ENCODE peak calls at places on chromosomes 1 and 21, in six cellular contexts. D is neuronal stem cell, R is mesendoderm, Y is H9, C is IMR-90, E is H1. V is an unnamed sample.

GRCh38 chr1:201399352-201400126 is 415 bp upstream of the LAD1 start:
- DNase-seq in D (no peak), R (peak), Y (peak), C (no peak), E (peak), V (no peak)

GRCh38 chr1:35511305-35511704 is 45.9 kb downstream of the KIAA0319L start:
- DNase-seq in D (no peak), R (no peak), Y (no peak), C (no peak), E (no peak), V (no peak)

GRCh38 chr1:101632548-101633256 is 364.0 kb downstream of the OLFM3 start:
- DNase-seq in D (no peak), R (peak), Y (no peak), C (no peak), E (no peak), V (no peak)

GRCh38 chr1:59498640-59499039 is 201.7 kb downstream of the FGGY start:
- DNase-seq in D (no peak), R (no peak), Y (no peak), C (no peak), E (no peak), V (peak)

GRCh38 chr1:211259596-211260126 is 495 bp downstream of the RCOR3 start:
- DNase-seq in D (no peak), R (no peak), Y (no peak), C (no peak), E (no peak), V (no peak)

GRCh38 chr21:33254766-33255165 is 11.4 kb upstream of the IL10RB start:
- DNase-seq in D (no peak), R (no peak), Y (no peak), C (no peak), E (no peak), V (no peak)

GRCh38 chr1:184025242-184025675 is 12.3 kb downstream of the COLGALT2 start:
- DNase-seq in D (no peak), R (peak), Y (no peak), C (peak), E (no peak), V (peak)

GRCh38 chr1:183178490-183178889 is 7.6 kb upstream of the LAMC2 start:
- DNase-seq in D (no peak), R (no peak), Y (no peak), C (no peak), E (no peak), V (no peak)

GRCh38 chr1:67675800-67676199 is 9.2 kb upstream of the GADD45A start:
- DNase-seq in D (no peak), R (no peak), Y (no peak), C (peak), E (no peak), V (no peak)

GRCh38 chr1:160219062-160219929 is 14.1 kb downstream of the PEA15 start:
- DNase-seq in D (no peak), R (peak), Y (peak), C (peak), E (no peak), V (peak)

GRCh38 chr1:206875752-206876380 is 10.4 kb downstream of the IL20 start:
- DNase-seq in D (no peak), R (no peak), Y (no peak), C (no peak), E (no peak), V (no peak)

GRCh38 chr21:31898898-31899630 is 26.2 kb downstream of the HUNK start:
- DNase-seq in D (no peak), R (no peak), Y (no peak), C (no peak), E (no peak), V (peak)

GRCh38 chr1:230568008-230568407 is 74.3 kb upstream of the COG2 start:
- DNase-seq in D (no peak), R (peak), Y (peak), C (peak), E (peak), V (peak)

GRCh38 chr21:14734191-14734590 is 188.1 kb upstream of the SAMSN1 start:
- DNase-seq in D (no peak), R (no peak), Y (no peak), C (no peak), E (no peak), V (no peak)

GRCh38 chr1:33234588-33234990 is 21.7 kb upstream of the ZNF362 start:
- DNase-seq in D (no peak), R (peak), Y (no peak), C (no peak), E (peak), V (no peak)

GRCh38 chr1:7585216-7585907 is 185.7 kb upstream of the VAMP3 start:
- DNase-seq in D (no peak), R (no peak), Y (no peak), C (no peak), E (no peak), V (no peak)

GRCh38 chr1:8121261-8122159 is 95.4 kb upstream of the ERRFI1 start:
- DNase-seq in D (no peak), R (peak), Y (peak), C (peak), E (no peak), V (peak)

GRCh38 chr1:27618341-27619067 is 14.6 kb upstream of the AHDC1 start:
- DNase-seq in D (no peak), R (no peak), Y (no peak), C (no peak), E (no peak), V (no peak)

GRCh38 chr1:60171793-60172192 is 98.2 kb upstream of the C1orf87 start:
- DNase-seq in D (no peak), R (no peak), Y (no peak), C (peak), E (no peak), V (peak)

GRCh38 chr1:966603-967295 is 467 bp downstream of the PLEKHN1 start:
- DNase-seq in D (peak), R (peak), Y (peak), C (peak), E (peak), V (peak)

GRCh38 chr1:1852619-1853414 is 38.1 kb downstream of the GNB1 start:
- DNase-seq in D (no peak), R (no peak), Y (no peak), C (no peak), E (no peak), V (no peak)

GRCh38 chr1:15336866-15337265 is 72.8 kb upstream of the EFHD2 start:
- DNase-seq in D (no peak), R (no peak), Y (no peak), C (no peak), E (no peak), V (no peak)

GRCh38 chr1:67614511-67614934 is 70.5 kb upstream of the GADD45A start:
- DNase-seq in D (no peak), R (no peak), Y (no peak), C (peak), E (no peak), V (peak)

GRCh38 chr1:31745898-31746668 is 18.1 kb downstream of the ADGRB2 start:
- DNase-seq in D (no peak), R (no peak), Y (no peak), C (no peak), E (no peak), V (no peak)

GRCh38 chr21:41438425-41439113 is 12.5 kb downstream of the MX1 start:
- DNase-seq in D (no peak), R (no peak), Y (no peak), C (no peak), E (peak), V (no peak)

GRCh38 chr1:226654046-226654445 is 85.0 kb downstream of the ITPKB start:
- DNase-seq in D (peak), R (peak), Y (peak), C (peak), E (no peak), V (peak)

GRCh38 chr1:23216771-23217420 is 406 bp downstream of the HTR1D start:
- DNase-seq in D (peak), R (no peak), Y (peak), C (no peak), E (peak), V (no peak)

GRCh38 chr1:147720557-147720956 is 39.8 kb downstream of the GJA5 start:
- DNase-seq in D (no peak), R (no peak), Y (peak), C (no peak), E (no peak), V (no peak)

GRCh38 chr1:78292361-78292760 is 198.4 kb upstream of the PTGFR start:
- DNase-seq in D (no peak), R (no peak), Y (no peak), C (peak), E (no peak), V (peak)

GRCh38 chr1:208430220-208430619 is 186.0 kb upstream of the PLXNA2 start:
- DNase-seq in D (no peak), R (peak), Y (no peak), C (no peak), E (no peak), V (no peak)

GRCh38 chr1:84143796-84144565 is at the start of gene PRKACB:
- DNase-seq in D (no peak), R (no peak), Y (no peak), C (peak), E (no peak), V (peak)

GRCh38 chr1:213376862-213377372 is 325.9 kb downstream of the RPS6KC1 start:
- DNase-seq in D (no peak), R (peak), Y (no peak), C (no peak), E (no peak), V (no peak)

GRCh38 chr1:93670141-93670540 is 11.5 kb downstream of the BCAR3 start:
- DNase-seq in D (no peak), R (no peak), Y (no peak), C (peak), E (no peak), V (peak)

GRCh38 chr1:93595266-93595665 is 86.4 kb downstream of the BCAR3 start:
- DNase-seq in D (no peak), R (no peak), Y (no peak), C (peak), E (no peak), V (peak)

GRCh38 chr1:1163538-1164070 is 10.1 kb upstream of the TTLL10 start:
- DNase-seq in D (no peak), R (no peak), Y (no peak), C (no peak), E (no peak), V (no peak)

GRCh38 chr1:46364612-46365011 is 24.0 kb downstream of the NSUN4 start:
- DNase-seq in D (no peak), R (no peak), Y (no peak), C (peak), E (no peak), V (no peak)

GRCh38 chr1:217393901-217394300 is 237.0 kb downstream of the GPATCH2 start:
- DNase-seq in D (peak), R (peak), Y (no peak), C (no peak), E (no peak), V (no peak)

GRCh38 chr1:78274814-78275213 is 216.0 kb upstream of the PTGFR start:
- DNase-seq in D (no peak), R (no peak), Y (no peak), C (peak), E (no peak), V (peak)

GRCh38 chr1:26338670-26339069 is 15.3 kb downstream of the CRYBG2 start:
- DNase-seq in D (no peak), R (no peak), Y (no peak), C (no peak), E (no peak), V (no peak)

GRCh38 chr1:26337206-26337535 is 16.8 kb downstream of the CRYBG2 start:
- DNase-seq in D (no peak), R (no peak), Y (no peak), C (no peak), E (no peak), V (no peak)

GRCh38 chr1:26335774-26336476 is 18.0 kb downstream of the CRYBG2 start:
- DNase-seq in D (no peak), R (no peak), Y (no peak), C (no peak), E (no peak), V (no peak)

GRCh38 chr1:26336477-26337205 is 17.3 kb downstream of the CRYBG2 start:
- DNase-seq in D (peak), R (peak), Y (peak), C (no peak), E (peak), V (no peak)

DNA sequence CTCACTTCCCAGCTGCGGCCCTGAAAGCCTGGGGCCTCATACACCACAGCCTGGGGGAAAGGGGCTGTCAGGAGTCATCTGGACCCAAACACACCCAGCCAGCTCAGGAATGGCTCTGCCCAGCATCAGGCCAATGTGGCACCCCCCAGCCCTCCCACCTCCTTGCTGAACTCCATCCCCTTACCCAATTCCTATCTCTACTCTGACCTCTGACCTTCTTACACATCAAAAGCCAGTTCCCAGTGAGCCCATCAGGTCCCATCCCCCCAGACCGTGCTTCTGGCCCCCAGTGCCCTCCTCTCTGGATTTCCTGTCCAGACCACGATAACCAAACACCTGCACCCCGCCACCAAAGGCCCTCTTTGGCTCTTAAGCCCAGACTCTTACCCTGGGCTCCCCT is 16.3 kb downstream of the CRYBG2 start:
- DNase-seq in D (no peak), R (no peak), Y (peak), C (no peak), E (no peak), V (no peak)
- H2BK15ac ChIP-seq in D (peak), R (no peak), Y (no peak), C (no peak), E (no peak), V (no peak)

DNA sequence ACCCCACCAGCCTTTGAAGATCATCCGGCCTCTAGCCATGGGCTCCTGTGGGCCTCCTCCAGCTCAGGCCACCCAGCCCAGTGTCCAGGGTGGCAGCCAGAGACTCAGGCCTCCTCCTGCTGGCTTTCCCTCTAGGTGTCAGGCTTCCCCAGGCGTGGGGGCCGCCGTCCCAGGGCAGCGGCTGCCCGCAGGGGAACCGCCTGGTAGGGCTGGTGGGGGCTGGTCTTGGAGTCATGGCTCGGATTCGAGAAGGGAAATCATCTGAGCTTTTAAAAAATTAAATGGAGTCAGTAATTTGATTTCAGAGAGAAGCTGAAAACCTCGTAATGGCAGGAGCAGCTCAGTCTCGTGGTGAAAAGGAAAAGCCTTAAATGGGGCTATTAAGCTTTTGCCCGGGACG is 66.5 kb upstream of the TARDBP start:
- DNase-seq in D (no peak), R (no peak), Y (no peak), C (no peak), E (no peak), V (no peak)
- H2BK15ac ChIP-seq in D (peak), R (no peak), Y (no peak), C (no peak), E (no peak), V (no peak)

DNA sequence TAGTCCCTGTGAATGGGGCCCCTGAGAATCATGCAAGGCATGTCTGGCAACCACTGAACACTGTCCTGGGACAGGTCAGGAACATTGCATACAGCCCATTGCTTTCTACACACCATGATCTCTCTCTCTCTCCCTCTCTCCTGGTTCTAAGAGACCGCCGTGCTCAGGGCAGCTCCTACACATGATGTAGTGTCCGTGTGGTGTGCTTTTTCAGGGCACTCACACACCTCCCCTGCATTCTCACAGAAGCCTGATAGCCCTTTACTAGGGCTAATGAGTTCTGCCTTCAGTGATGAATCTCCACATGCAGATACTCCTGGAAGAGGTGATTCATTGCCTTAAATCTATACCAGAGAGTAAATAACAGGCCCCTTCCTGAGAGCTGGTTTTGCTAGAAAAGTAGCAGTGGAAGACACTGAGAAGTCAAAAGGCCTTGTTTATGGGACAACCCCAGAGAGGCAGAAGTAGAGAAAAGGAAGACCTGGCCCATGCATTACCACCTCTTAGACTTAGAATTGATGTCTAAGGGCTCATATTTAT is 7.1 kb upstream of the OLFML2B start:
- DNase-seq in D (no peak), R (no peak), Y (no peak), C (no peak), E (no peak), V (no peak)
- H2BK15ac ChIP-seq in D (no peak), R (no peak), Y (no peak), C (no peak), E (no peak), V (no peak)

GRCh38 chr1:200237066-200237465 is 172.8 kb downstream of the ZNF281 start:
- DNase-seq in D (no peak), R (no peak), Y (no peak), C (no peak), E (no peak), V (no peak)
- H2BK15ac ChIP-seq in D (no peak), R (no peak), Y (no peak), C (no peak), E (no peak), V (no peak)

GRCh38 chr1:108886292-108886691 is 9.5 kb downstream of the GPSM2 start:
- DNase-seq in D (no peak), R (no peak), Y (no peak), C (no peak), E (no peak), V (no peak)
- H2BK15ac ChIP-seq in D (no peak), R (no peak), Y (no peak), C (no peak), E (no peak), V (no peak)

DNA sequence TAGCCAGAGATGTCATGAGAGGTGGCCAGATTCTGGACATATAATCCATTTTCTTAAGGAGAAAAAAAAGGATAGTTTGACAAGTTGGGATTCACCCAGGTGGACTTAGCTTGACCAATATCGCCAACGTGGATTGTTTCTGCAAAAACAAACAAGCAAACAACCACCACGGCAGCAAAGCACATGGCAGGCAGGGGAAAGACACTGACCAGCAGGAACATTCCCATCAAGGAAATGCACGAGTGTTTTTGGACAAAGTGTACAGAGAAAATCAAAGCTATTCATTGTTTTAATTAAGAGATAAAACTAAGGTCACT is 9.1 kb upstream of the PLA2G2C start:
- DNase-seq in D (no peak), R (no peak), Y (no peak), C (no peak), E (no peak), V (no peak)
- H2BK15ac ChIP-seq in D (no peak), R (no peak), Y (no peak), C (no peak), E (peak), V (no peak)